ENCODE peak calls at places on chromosome 19, in nine cellular contexts. One of them, this sample, is unnamed.

GRCh38 chr19:29714371-29714952 is 599 bp downstream of the C19orf12 start:
- DNase-seq in fibroblast of lung: no peak
- DNase-seq in IMR-90: no peak
- DNase-seq in fibroblast of pulmonary artery: no peak
- DNase-seq in fibroblast of the aortic adventitia: no peak
- DNase-seq in pancreas: no peak
- DNase-seq in kidney: no peak
- DNase-seq in astrocyte of the spinal cord: peak
- DNase-seq in choroid plexus epithelial cell: no peak
- DNase-seq in this sample: peak

GRCh38 chr19:45117167-45117594 is 24.2 kb downstream of the PPP1R37 start:
- DNase-seq in pancreas: no peak
- DNase-seq in IMR-90: peak
- DNase-seq in fibroblast of pulmonary artery: no peak
- DNase-seq in fibroblast of lung: peak
- DNase-seq in astrocyte of the spinal cord: no peak
- DNase-seq in kidney: no peak
- DNase-seq in choroid plexus epithelial cell: peak
- DNase-seq in fibroblast of the aortic adventitia: no peak
- DNase-seq in this sample: peak

GRCh38 chr19:39679056-39679790 is 23.5 kb downstream of the LGALS16 start:
- DNase-seq in kidney: no peak
- DNase-seq in fibroblast of pulmonary artery: no peak
- DNase-seq in fibroblast of the aortic adventitia: peak
- DNase-seq in fibroblast of lung: no peak
- DNase-seq in astrocyte of the spinal cord: no peak
- DNase-seq in choroid plexus epithelial cell: no peak
- DNase-seq in IMR-90: no peak
- DNase-seq in pancreas: no peak
- DNase-seq in this sample: no peak

GRCh38 chr19:47610546-47610894 is 1.6 kb downstream of the BICRA start:
- DNase-seq in choroid plexus epithelial cell: no peak
- DNase-seq in fibroblast of lung: no peak
- DNase-seq in kidney: no peak
- DNase-seq in astrocyte of the spinal cord: no peak
- DNase-seq in fibroblast of pulmonary artery: no peak
- DNase-seq in IMR-90: no peak
- DNase-seq in pancreas: no peak
- DNase-seq in fibroblast of the aortic adventitia: no peak
- DNase-seq in this sample: no peak

GRCh38 chr19:6023085-6023682 is 45.2 kb upstream of the RANBP3 start:
- DNase-seq in astrocyte of the spinal cord: peak
- DNase-seq in fibroblast of the aortic adventitia: peak
- DNase-seq in fibroblast of lung: peak
- DNase-seq in kidney: peak
- DNase-seq in pancreas: peak
- DNase-seq in IMR-90: peak
- DNase-seq in fibroblast of pulmonary artery: peak
- DNase-seq in choroid plexus epithelial cell: peak
- DNase-seq in this sample: peak

GRCh38 chr19:7699422-7700127 is 2.4 kb downstream of the FCER2 start:
- DNase-seq in pancreas: no peak
- DNase-seq in fibroblast of the aortic adventitia: peak
- DNase-seq in choroid plexus epithelial cell: no peak
- DNase-seq in astrocyte of the spinal cord: no peak
- DNase-seq in IMR-90: no peak
- DNase-seq in kidney: no peak
- DNase-seq in fibroblast of pulmonary artery: no peak
- DNase-seq in fibroblast of lung: peak
- DNase-seq in this sample: no peak

GRCh38 chr19:43152217-43152616 is 34.1 kb downstream of the PSG5 start:
- DNase-seq in IMR-90: peak
- DNase-seq in fibroblast of the aortic adventitia: peak
- DNase-seq in fibroblast of lung: peak
- DNase-seq in kidney: no peak
- DNase-seq in astrocyte of the spinal cord: no peak
- DNase-seq in fibroblast of pulmonary artery: peak
- DNase-seq in choroid plexus epithelial cell: peak
- DNase-seq in pancreas: no peak
- DNase-seq in this sample: peak

GRCh38 chr19:5547881-5548280 is 19.9 kb downstream of the TINCR start:
- DNase-seq in IMR-90: peak
- DNase-seq in fibroblast of the aortic adventitia: peak
- DNase-seq in astrocyte of the spinal cord: peak
- DNase-seq in pancreas: no peak
- DNase-seq in fibroblast of pulmonary artery: peak
- DNase-seq in choroid plexus epithelial cell: peak
- DNase-seq in fibroblast of lung: no peak
- DNase-seq in kidney: no peak
- DNase-seq in this sample: peak

GRCh38 chr19:51593969-51594773 is 23.1 kb downstream of the ZNF175 start:
- DNase-seq in astrocyte of the spinal cord: peak
- DNase-seq in pancreas: peak
- DNase-seq in fibroblast of the aortic adventitia: peak
- DNase-seq in choroid plexus epithelial cell: peak
- DNase-seq in kidney: peak
- DNase-seq in fibroblast of lung: peak
- DNase-seq in IMR-90: peak
- DNase-seq in fibroblast of pulmonary artery: peak
- DNase-seq in this sample: peak
- TF ChIP-seq CTCF in astrocyte of the spinal cord: no peak
- TF ChIP-seq CTCF in pancreas: no peak
- TF ChIP-seq CTCF in fibroblast of the aortic adventitia: no peak
- TF ChIP-seq CTCF in choroid plexus epithelial cell: no peak
- TF ChIP-seq CTCF in kidney: no peak
- TF ChIP-seq CTCF in fibroblast of lung: no peak
- TF ChIP-seq CTCF in IMR-90: no peak
- TF ChIP-seq CTCF in fibroblast of pulmonary artery: no peak
- TF ChIP-seq CTCF in this sample: no peak

DNA sequence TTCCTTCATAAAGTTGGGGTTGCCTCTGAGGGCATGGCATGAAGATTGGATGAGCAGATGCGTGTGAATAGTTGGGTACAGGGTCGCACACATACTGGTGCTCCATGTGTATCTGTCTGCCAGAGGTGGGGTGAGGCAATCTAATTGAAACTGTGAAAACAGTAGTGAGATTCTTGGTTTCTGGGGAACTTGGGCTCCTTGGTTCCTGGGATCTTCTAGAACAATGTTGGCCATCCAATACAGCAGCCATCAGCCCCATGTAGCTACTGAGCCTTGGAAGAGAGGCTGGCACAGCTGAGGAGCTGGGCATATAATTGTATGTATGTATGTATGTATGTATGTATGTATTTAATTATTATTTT is 616 bp downstream of the FCHO1 start:
- DNase-seq in choroid plexus epithelial cell: no peak
- DNase-seq in kidney: no peak
- DNase-seq in pancreas: no peak
- DNase-seq in fibroblast of lung: no peak
- DNase-seq in fibroblast of the aortic adventitia: no peak
- DNase-seq in astrocyte of the spinal cord: no peak
- DNase-seq in IMR-90: no peak
- DNase-seq in fibroblast of pulmonary artery: no peak
- DNase-seq in this sample: no peak
- H3K4me3 ChIP-seq in choroid plexus epithelial cell: no peak
- H3K4me3 ChIP-seq in kidney: no peak
- H3K4me3 ChIP-seq in pancreas: no peak
- H3K4me3 ChIP-seq in fibroblast of lung: no peak
- H3K4me3 ChIP-seq in fibroblast of the aortic adventitia: no peak
- H3K4me3 ChIP-seq in astrocyte of the spinal cord: no peak
- H3K4me3 ChIP-seq in IMR-90: no peak
- H3K4me3 ChIP-seq in fibroblast of pulmonary artery: no peak
- H3K4me3 ChIP-seq in this sample: no peak

GRCh38 chr19:55098716-55099556 is 18.5 kb downstream of the PPP1R12C start:
- DNase-seq in IMR-90: no peak
- DNase-seq in astrocyte of the spinal cord: no peak
- DNase-seq in fibroblast of the aortic adventitia: no peak
- DNase-seq in kidney: no peak
- DNase-seq in choroid plexus epithelial cell: no peak
- DNase-seq in fibroblast of lung: no peak
- DNase-seq in fibroblast of pulmonary artery: no peak
- DNase-seq in pancreas: peak
- DNase-seq in this sample: no peak

GRCh38 chr19:55094456-55095259 is 19.0 kb downstream of the EPS8L1 start:
- DNase-seq in IMR-90: no peak
- DNase-seq in choroid plexus epithelial cell: no peak
- DNase-seq in fibroblast of lung: no peak
- DNase-seq in kidney: peak
- DNase-seq in astrocyte of the spinal cord: no peak
- DNase-seq in pancreas: peak
- DNase-seq in fibroblast of pulmonary artery: no peak
- DNase-seq in fibroblast of the aortic adventitia: no peak
- DNase-seq in this sample: no peak

GRCh38 chr19:55097864-55098715 is 19.3 kb downstream of the PPP1R12C start:
- DNase-seq in fibroblast of the aortic adventitia: no peak
- DNase-seq in kidney: peak
- DNase-seq in pancreas: peak
- DNase-seq in astrocyte of the spinal cord: no peak
- DNase-seq in fibroblast of lung: no peak
- DNase-seq in fibroblast of pulmonary artery: no peak
- DNase-seq in IMR-90: no peak
- DNase-seq in choroid plexus epithelial cell: no peak
- DNase-seq in this sample: no peak

GRCh38 chr19:55095260-55096060 is 19.8 kb downstream of the EPS8L1 start:
- DNase-seq in IMR-90: no peak
- DNase-seq in fibroblast of the aortic adventitia: no peak
- DNase-seq in astrocyte of the spinal cord: no peak
- DNase-seq in pancreas: peak
- DNase-seq in fibroblast of pulmonary artery: no peak
- DNase-seq in kidney: no peak
- DNase-seq in choroid plexus epithelial cell: no peak
- DNase-seq in fibroblast of lung: no peak
- DNase-seq in this sample: no peak

GRCh38 chr19:55096061-55096701 is 20.5 kb downstream of the EPS8L1 start:
- DNase-seq in astrocyte of the spinal cord: no peak
- DNase-seq in pancreas: peak
- DNase-seq in choroid plexus epithelial cell: no peak
- DNase-seq in fibroblast of lung: no peak
- DNase-seq in fibroblast of pulmonary artery: no peak
- DNase-seq in fibroblast of the aortic adventitia: no peak
- DNase-seq in IMR-90: no peak
- DNase-seq in kidney: peak
- DNase-seq in this sample: no peak
- TF ChIP-seq CTCF in astrocyte of the spinal cord: no peak
- TF ChIP-seq CTCF in pancreas: no peak
- TF ChIP-seq CTCF in choroid plexus epithelial cell: no peak
- TF ChIP-seq CTCF in fibroblast of lung: no peak
- TF ChIP-seq CTCF in fibroblast of pulmonary artery: no peak
- TF ChIP-seq CTCF in fibroblast of the aortic adventitia: no peak
- TF ChIP-seq CTCF in IMR-90: no peak
- TF ChIP-seq CTCF in kidney: no peak
- TF ChIP-seq CTCF in this sample: no peak

DNA sequence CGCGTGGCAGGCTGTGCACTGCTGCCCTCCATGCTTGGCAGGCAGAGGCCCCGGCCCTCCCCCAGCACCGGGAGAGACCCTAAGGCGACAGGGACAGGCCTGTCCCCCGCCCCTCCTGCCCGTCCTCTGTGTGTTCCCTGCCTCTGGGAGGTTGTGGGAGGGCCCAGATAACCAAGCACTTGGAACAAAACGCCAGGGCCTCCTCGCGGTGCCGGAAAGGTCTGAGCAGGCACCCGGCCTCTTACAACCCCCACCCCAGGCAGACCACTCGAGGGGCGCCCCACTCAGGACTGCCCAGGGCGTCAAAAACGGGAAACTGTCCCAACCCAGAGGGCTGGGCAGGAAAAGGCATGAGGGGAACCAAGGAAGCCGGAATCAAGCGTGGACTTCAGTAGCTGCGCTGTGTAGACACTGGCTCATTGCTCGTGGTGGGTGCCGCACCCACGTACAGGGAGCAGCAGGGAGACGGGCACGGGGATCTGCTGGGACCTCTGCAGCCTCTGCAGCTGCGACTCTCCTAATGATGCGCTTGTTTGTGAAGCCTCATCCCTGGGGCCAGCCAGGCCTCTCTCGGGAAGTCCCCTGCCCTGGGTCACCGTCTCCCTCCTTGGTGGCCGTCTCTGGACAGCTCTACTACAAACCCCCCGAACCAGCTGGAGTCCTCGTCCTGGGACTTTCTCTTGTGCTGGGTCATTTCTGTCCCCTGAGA is 20.0 kb downstream of the GNA11 start:
- DNase-seq in fibroblast of pulmonary artery: no peak
- DNase-seq in choroid plexus epithelial cell: no peak
- DNase-seq in pancreas: peak
- DNase-seq in fibroblast of the aortic adventitia: no peak
- DNase-seq in fibroblast of lung: no peak
- DNase-seq in astrocyte of the spinal cord: no peak
- DNase-seq in kidney: peak
- DNase-seq in IMR-90: no peak
- DNase-seq in this sample: no peak
- H3K4me3 ChIP-seq in fibroblast of pulmonary artery: no peak
- H3K4me3 ChIP-seq in choroid plexus epithelial cell: no peak
- H3K4me3 ChIP-seq in pancreas: no peak
- H3K4me3 ChIP-seq in fibroblast of the aortic adventitia: no peak
- H3K4me3 ChIP-seq in fibroblast of lung: no peak
- H3K4me3 ChIP-seq in astrocyte of the spinal cord: no peak
- H3K4me3 ChIP-seq in kidney: no peak
- H3K4me3 ChIP-seq in IMR-90: no peak
- H3K4me3 ChIP-seq in this sample: no peak

GRCh38 chr19:1377965-1378785 is 5.5 kb upstream of the NDUFS7 start:
- DNase-seq in IMR-90: no peak
- DNase-seq in kidney: peak
- DNase-seq in pancreas: peak
- DNase-seq in choroid plexus epithelial cell: no peak
- DNase-seq in fibroblast of lung: no peak
- DNase-seq in fibroblast of the aortic adventitia: no peak
- DNase-seq in fibroblast of pulmonary artery: no peak
- DNase-seq in astrocyte of the spinal cord: no peak
- DNase-seq in this sample: no peak
- TF ChIP-seq CTCF in IMR-90: no peak
- TF ChIP-seq CTCF in kidney: no peak
- TF ChIP-seq CTCF in pancreas: no peak
- TF ChIP-seq CTCF in choroid plexus epithelial cell: peak
- TF ChIP-seq CTCF in fibroblast of lung: no peak
- TF ChIP-seq CTCF in fibroblast of the aortic adventitia: no peak
- TF ChIP-seq CTCF in fibroblast of pulmonary artery: no peak
- TF ChIP-seq CTCF in astrocyte of the spinal cord: no peak
- TF ChIP-seq CTCF in this sample: no peak

DNA sequence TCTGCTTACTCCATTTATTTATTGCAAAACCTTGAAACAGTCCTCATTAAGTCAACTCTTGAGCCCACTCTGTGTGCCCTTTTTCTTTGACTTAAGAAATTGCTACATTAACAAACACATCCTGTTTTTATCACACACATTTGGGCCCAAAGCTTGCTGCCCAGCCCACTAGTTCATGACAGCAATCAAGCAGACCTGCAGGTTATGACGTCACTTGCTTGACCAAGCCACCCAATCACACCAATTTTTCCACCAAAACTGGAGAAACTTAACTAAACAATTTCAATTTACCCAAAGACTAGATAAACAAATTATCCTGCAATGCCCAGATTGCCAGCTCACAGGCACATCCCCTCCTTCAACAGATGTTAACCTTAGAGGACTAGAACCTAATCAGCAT is 120.7 kb downstream of the ZNF429 start:
- DNase-seq in pancreas: no peak
- DNase-seq in fibroblast of lung: no peak
- DNase-seq in fibroblast of the aortic adventitia: no peak
- DNase-seq in astrocyte of the spinal cord: no peak
- DNase-seq in kidney: no peak
- DNase-seq in IMR-90: no peak
- DNase-seq in fibroblast of pulmonary artery: no peak
- DNase-seq in choroid plexus epithelial cell: no peak
- DNase-seq in this sample: no peak
- H3K4me3 ChIP-seq in pancreas: no peak
- H3K4me3 ChIP-seq in fibroblast of lung: no peak
- H3K4me3 ChIP-seq in fibroblast of the aortic adventitia: no peak
- H3K4me3 ChIP-seq in astrocyte of the spinal cord: no peak
- H3K4me3 ChIP-seq in kidney: no peak
- H3K4me3 ChIP-seq in IMR-90: no peak
- H3K4me3 ChIP-seq in fibroblast of pulmonary artery: no peak
- H3K4me3 ChIP-seq in choroid plexus epithelial cell: no peak
- H3K4me3 ChIP-seq in this sample: no peak

GRCh38 chr19:1422943-1423342 is 15.3 kb upstream of the RPS15 start:
- DNase-seq in fibroblast of lung: no peak
- DNase-seq in IMR-90: no peak
- DNase-seq in fibroblast of pulmonary artery: no peak
- DNase-seq in kidney: no peak
- DNase-seq in pancreas: no peak
- DNase-seq in choroid plexus epithelial cell: no peak
- DNase-seq in astrocyte of the spinal cord: no peak
- DNase-seq in fibroblast of the aortic adventitia: no peak
- DNase-seq in this sample: no peak
- TF ChIP-seq CTCF in fibroblast of lung: no peak
- TF ChIP-seq CTCF in IMR-90: no peak
- TF ChIP-seq CTCF in fibroblast of pulmonary artery: no peak
- TF ChIP-seq CTCF in kidney: no peak
- TF ChIP-seq CTCF in pancreas: no peak
- TF ChIP-seq CTCF in choroid plexus epithelial cell: no peak
- TF ChIP-seq CTCF in astrocyte of the spinal cord: no peak
- TF ChIP-seq CTCF in fibroblast of the aortic adventitia: no peak
- TF ChIP-seq CTCF in this sample: no peak